ENCODE peak calls at places on chromosome 6, in five cellular contexts. One of them, this sample, is unnamed.

GRCh38 chr6:151914475-151914874 is 107.0 kb downstream of the ESR1 start:
- DNase-seq in aorta: no peak
- DNase-seq in neuronal stem cell: no peak
- DNase-seq in brain microvascular endothelial cell: peak; percentile 12
- DNase-seq in ovary: no peak
- DNase-seq in this sample: peak; percentile 22

GRCh38 chr6:113496157-113496556 is 361.0 kb upstream of the MARCKS start:
- DNase-seq in aorta: no peak
- DNase-seq in brain microvascular endothelial cell: peak; percentile 53
- DNase-seq in neuronal stem cell: no peak
- DNase-seq in ovary: no peak
- DNase-seq in this sample: no peak

GRCh38 chr6:6643398-6643797 is 54.9 kb downstream of the LY86 start:
- DNase-seq in aorta: no peak
- DNase-seq in brain microvascular endothelial cell: no peak
- DNase-seq in ovary: no peak
- DNase-seq in neuronal stem cell: no peak
- DNase-seq in this sample: no peak

GRCh38 chr6:41376176-41376575 is 40.8 kb downstream of the NCR2 start:
- DNase-seq in ovary: no peak
- DNase-seq in brain microvascular endothelial cell: no peak
- DNase-seq in neuronal stem cell: no peak
- DNase-seq in aorta: no peak
- DNase-seq in this sample: no peak

GRCh38 chr6:30749554-30750378 is 5.4 kb upstream of the IER3 start:
- DNase-seq in brain microvascular endothelial cell: no peak
- DNase-seq in neuronal stem cell: no peak
- DNase-seq in ovary: no peak
- DNase-seq in aorta: no peak
- DNase-seq in this sample: no peak

GRCh38 chr6:53795702-53796450 is 1.1 kb downstream of the LRRC1 start:
- DNase-seq in brain microvascular endothelial cell: no peak
- DNase-seq in ovary: peak; percentile 45
- DNase-seq in neuronal stem cell: peak; percentile 40
- DNase-seq in aorta: peak; percentile 65
- DNase-seq in this sample: peak; percentile 40

GRCh38 chr6:16063580-16063979 is 65.3 kb upstream of the MYLIP start:
- DNase-seq in brain microvascular endothelial cell: no peak
- DNase-seq in neuronal stem cell: no peak
- DNase-seq in aorta: no peak
- DNase-seq in ovary: no peak
- DNase-seq in this sample: no peak

GRCh38 chr6:40788661-40789111 is 201.5 kb upstream of the LRFN2 start:
- DNase-seq in neuronal stem cell: no peak
- DNase-seq in ovary: peak; percentile 49
- DNase-seq in brain microvascular endothelial cell: no peak
- DNase-seq in aorta: no peak
- DNase-seq in this sample: no peak

GRCh38 chr6:135953800-135954199 is 102.3 kb downstream of the PDE7B start:
- DNase-seq in ovary: no peak
- DNase-seq in neuronal stem cell: no peak
- DNase-seq in aorta: no peak
- DNase-seq in brain microvascular endothelial cell: no peak
- DNase-seq in this sample: no peak

GRCh38 chr6:148700713-148701392 is 46.0 kb upstream of the UST start:
- DNase-seq in neuronal stem cell: peak; percentile 5
- DNase-seq in aorta: no peak
- DNase-seq in ovary: peak; percentile 17
- DNase-seq in brain microvascular endothelial cell: peak; percentile 31
- DNase-seq in this sample: peak; percentile 37

GRCh38 chr6:142406131-142406530 is 104.3 kb downstream of the ADGRG6 start:
- DNase-seq in ovary: no peak
- DNase-seq in brain microvascular endothelial cell: no peak
- DNase-seq in aorta: no peak
- DNase-seq in neuronal stem cell: no peak
- DNase-seq in this sample: no peak

GRCh38 chr6:163337958-163338357 is 76.6 kb upstream of the QKI start:
- DNase-seq in aorta: no peak
- DNase-seq in brain microvascular endothelial cell: no peak
- DNase-seq in ovary: no peak
- DNase-seq in neuronal stem cell: no peak
- DNase-seq in this sample: no peak

GRCh38 chr6:106083618-106084017 is 2.5 kb upstream of the PRDM1 start:
- DNase-seq in brain microvascular endothelial cell: no peak
- DNase-seq in ovary: no peak
- DNase-seq in neuronal stem cell: no peak
- DNase-seq in aorta: no peak
- DNase-seq in this sample: no peak

GRCh38 chr6:106084973-106085686 is 1.0 kb upstream of the PRDM1 start:
- DNase-seq in neuronal stem cell: no peak
- DNase-seq in brain microvascular endothelial cell: no peak
- DNase-seq in ovary: no peak
- DNase-seq in aorta: no peak
- DNase-seq in this sample: no peak

GRCh38 chr6:106085687-106085983 is 501 bp upstream of the PRDM1 start:
- DNase-seq in aorta: no peak
- DNase-seq in brain microvascular endothelial cell: no peak
- DNase-seq in neuronal stem cell: no peak
- DNase-seq in ovary: no peak
- DNase-seq in this sample: no peak

GRCh38 chr6:106082735-106083398 is 3.3 kb upstream of the PRDM1 start:
- DNase-seq in ovary: no peak
- DNase-seq in brain microvascular endothelial cell: peak; percentile 47
- DNase-seq in neuronal stem cell: no peak
- DNase-seq in aorta: no peak
- DNase-seq in this sample: no peak

DNA sequence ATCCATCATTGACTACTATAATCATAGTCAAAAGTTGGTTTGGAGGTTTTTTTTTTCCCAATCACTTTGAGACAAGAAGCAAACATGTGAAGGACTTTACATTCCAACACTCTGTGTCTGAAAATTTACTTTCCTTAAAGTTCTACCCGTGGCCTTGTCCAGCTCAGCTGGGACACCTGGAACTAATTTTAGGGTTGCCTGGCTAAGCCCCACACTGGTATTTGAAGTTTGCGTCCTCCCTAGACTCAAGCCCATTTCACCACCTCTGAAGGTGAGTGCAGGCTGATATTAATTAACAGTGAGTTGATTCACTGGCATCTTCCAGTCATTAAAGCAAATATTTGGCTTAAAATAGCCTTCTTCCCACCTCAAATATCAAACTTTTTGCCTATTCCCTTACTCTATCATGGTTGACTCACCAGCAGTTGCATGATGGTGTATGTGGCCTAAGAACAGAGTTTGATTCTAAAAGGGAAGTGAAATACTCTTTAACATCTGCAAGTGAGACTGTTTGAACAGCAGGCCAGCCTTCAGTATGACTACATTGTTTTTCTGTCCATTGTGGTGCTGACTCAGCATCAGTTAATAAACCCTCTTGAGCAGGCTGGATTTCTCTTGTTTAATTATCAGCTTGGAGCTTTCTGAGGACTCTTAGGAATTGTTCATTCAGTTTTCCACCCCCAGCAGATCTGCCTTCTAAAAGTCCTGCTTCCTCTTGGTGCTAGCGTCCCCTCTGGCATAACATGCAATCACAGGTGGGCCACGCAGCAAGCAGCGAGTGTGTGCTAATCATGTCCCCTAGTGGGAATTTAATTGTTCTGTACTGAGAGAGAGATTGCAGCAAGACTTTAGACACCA is 1.8 kb upstream of the PRDM1 start:
- DNase-seq in brain microvascular endothelial cell: peak; percentile 47
- DNase-seq in ovary: no peak
- DNase-seq in aorta: peak; percentile 57
- DNase-seq in neuronal stem cell: no peak
- DNase-seq in this sample: no peak
- H3K27ac ChIP-seq in brain microvascular endothelial cell: no peak overlapping the region
- H3K27ac ChIP-seq in ovary: no peak overlapping the region
- H3K27ac ChIP-seq in aorta: no peak overlapping the region
- H3K27ac ChIP-seq in neuronal stem cell: no peak overlapping the region
- H3K27ac ChIP-seq in this sample: no peak overlapping the region

GRCh38 chr6:33392168-33392947 is 735 bp downstream of the KIFC1 start:
- DNase-seq in brain microvascular endothelial cell: no peak
- DNase-seq in neuronal stem cell: no peak
- DNase-seq in aorta: no peak
- DNase-seq in ovary: no peak
- DNase-seq in this sample: no peak
- H3K27ac ChIP-seq in brain microvascular endothelial cell: peak overlapping the region; percentile 73
- H3K27ac ChIP-seq in neuronal stem cell: peak overlapping the region; percentile 94
- H3K27ac ChIP-seq in aorta: no peak overlapping the region
- H3K27ac ChIP-seq in ovary: peak overlapping the region; percentile 90
- H3K27ac ChIP-seq in this sample: peak overlapping the region; percentile 93

GRCh38 chr6:3453410-3453809 is 3.4 kb downstream of the SLC22A23 start:
- DNase-seq in aorta: no peak
- DNase-seq in neuronal stem cell: no peak
- DNase-seq in ovary: no peak
- DNase-seq in brain microvascular endothelial cell: no peak
- DNase-seq in this sample: no peak

GRCh38 chr6:3454206-3455016 is 2.4 kb downstream of the SLC22A23 start:
- DNase-seq in neuronal stem cell: no peak
- DNase-seq in brain microvascular endothelial cell: no peak
- DNase-seq in aorta: no peak
- DNase-seq in ovary: no peak
- DNase-seq in this sample: peak; percentile 34

GRCh38 chr6:3455490-3456394 is 1.1 kb downstream of the SLC22A23 start:
- DNase-seq in ovary: peak; percentile 44
- DNase-seq in brain microvascular endothelial cell: no peak
- DNase-seq in neuronal stem cell: no peak
- DNase-seq in aorta: peak; percentile 60
- DNase-seq in this sample: peak; percentile 34

GRCh38 chr6:3456395-3456767 is 469 bp downstream of the SLC22A23 start:
- DNase-seq in aorta: no peak
- DNase-seq in brain microvascular endothelial cell: no peak
- DNase-seq in neuronal stem cell: no peak
- DNase-seq in ovary: no peak
- DNase-seq in this sample: no peak

DNA sequence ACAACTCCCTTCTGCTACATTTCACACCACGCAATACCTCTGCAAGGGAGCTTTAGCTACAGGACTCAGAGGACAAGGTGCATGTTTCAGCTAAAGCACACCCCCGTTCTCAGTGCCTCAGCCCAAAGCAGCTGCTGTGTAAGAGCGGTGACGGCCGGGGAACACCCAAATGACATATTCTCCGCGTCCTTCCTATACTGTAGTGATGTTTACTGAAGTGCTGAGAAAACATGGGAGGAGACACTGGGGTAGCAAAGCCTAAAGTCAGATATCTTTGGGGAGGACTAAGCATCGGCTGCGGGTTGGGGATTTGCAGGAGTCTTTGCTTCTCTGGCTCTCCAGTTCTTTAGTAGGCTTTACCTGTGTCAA is 1.7 kb downstream of the SLC22A23 start:
- DNase-seq in brain microvascular endothelial cell: no peak
- DNase-seq in neuronal stem cell: no peak
- DNase-seq in ovary: no peak
- DNase-seq in aorta: no peak
- DNase-seq in this sample: peak; percentile 38
- H3K27ac ChIP-seq in brain microvascular endothelial cell: no peak overlapping the region
- H3K27ac ChIP-seq in neuronal stem cell: no peak overlapping the region
- H3K27ac ChIP-seq in ovary: no peak overlapping the region
- H3K27ac ChIP-seq in aorta: no peak overlapping the region
- H3K27ac ChIP-seq in this sample: peak overlapping the region; percentile 85

GRCh38 chr6:129135421-129135820 is 252.5 kb downstream of the LAMA2 start:
- DNase-seq in brain microvascular endothelial cell: no peak
- DNase-seq in ovary: no peak
- DNase-seq in aorta: no peak
- DNase-seq in neuronal stem cell: no peak
- DNase-seq in this sample: no peak
- H3K27ac ChIP-seq in brain microvascular endothelial cell: no peak overlapping the region
- H3K27ac ChIP-seq in ovary: peak overlapping the region; percentile 75
- H3K27ac ChIP-seq in aorta: no peak overlapping the region
- H3K27ac ChIP-seq in neuronal stem cell: no peak overlapping the region
- H3K27ac ChIP-seq in this sample: no peak overlapping the region

GRCh38 chr6:133609404-133610270 is 279.3 kb upstream of the TCF21 start:
- DNase-seq in aorta: no peak
- DNase-seq in neuronal stem cell: no peak
- DNase-seq in ovary: no peak
- DNase-seq in brain microvascular endothelial cell: peak; percentile 100
- DNase-seq in this sample: peak; percentile 94
- H3K27ac ChIP-seq in aorta: no peak overlapping the region
- H3K27ac ChIP-seq in neuronal stem cell: no peak overlapping the region
- H3K27ac ChIP-seq in ovary: no peak overlapping the region
- H3K27ac ChIP-seq in brain microvascular endothelial cell: peak overlapping the region; percentile 97
- H3K27ac ChIP-seq in this sample: no peak overlapping the region

This sample was measured in RWPE1.